ENCODE peak calls at places on chromosomes 12 and 14, in ten cellular contexts. One of them, this sample, is unnamed.

GRCh38 chr12:70242695-70243509 is at the start of gene CNOT2:
- DNase-seq in activated naive CD8-positive, alpha-beta T cell treated with anti-CD3 and anti-CD28 coated beads, Interleukin-2, amount 50 U/mL, for 24 hours: peak; percentile 91
- DNase-seq in GM03348: peak; percentile 91
- DNase-seq in M059J: peak; percentile 90
- DNase-seq in cardiac septum: peak; percentile 93
- DNase-seq in GM12878: peak; percentile 44
- DNase-seq in stimulated activated CD4-positive, alpha-beta T cell treated with anti-CD3 and anti-CD28 coated beads, Interleukin-15, amount 100 ng/mL, for 24 hours: peak; percentile 93
- DNase-seq in dermis blood vessel endothelial cell: peak; percentile 92
- DNase-seq in HuH-7: peak; percentile 79
- DNase-seq in NCI-H2171 treated with DMSO at 0.1 percent for 48 hours: peak; percentile 92
- DNase-seq in this sample: peak; percentile 55

GRCh38 chr14:43949410-43949809 is 557.7 kb downstream of the FSCB start:
- DNase-seq in stimulated activated CD4-positive, alpha-beta T cell treated with anti-CD3 and anti-CD28 coated beads, Interleukin-15, amount 100 ng/mL, for 24 hours: no peak
- DNase-seq in GM12878: no peak
- DNase-seq in HuH-7: no peak
- DNase-seq in dermis blood vessel endothelial cell: no peak
- DNase-seq in activated naive CD8-positive, alpha-beta T cell treated with anti-CD3 and anti-CD28 coated beads, Interleukin-2, amount 50 U/mL, for 24 hours: no peak
- DNase-seq in M059J: no peak
- DNase-seq in GM03348: no peak
- DNase-seq in cardiac septum: no peak
- DNase-seq in NCI-H2171 treated with DMSO at 0.1 percent for 48 hours: no peak
- DNase-seq in this sample: no peak

GRCh38 chr14:98278805-98279204 is 993.2 kb downstream of the BCL11B start:
- DNase-seq in activated naive CD8-positive, alpha-beta T cell treated with anti-CD3 and anti-CD28 coated beads, Interleukin-2, amount 50 U/mL, for 24 hours: no peak
- DNase-seq in GM12878: no peak
- DNase-seq in stimulated activated CD4-positive, alpha-beta T cell treated with anti-CD3 and anti-CD28 coated beads, Interleukin-15, amount 100 ng/mL, for 24 hours: no peak
- DNase-seq in cardiac septum: no peak
- DNase-seq in NCI-H2171 treated with DMSO at 0.1 percent for 48 hours: no peak
- DNase-seq in dermis blood vessel endothelial cell: no peak
- DNase-seq in GM03348: no peak
- DNase-seq in HuH-7: no peak
- DNase-seq in M059J: no peak
- DNase-seq in this sample: no peak

GRCh38 chr12:132449565-132450390 is 40.2 kb upstream of the FBRSL1 start:
- DNase-seq in NCI-H2171 treated with DMSO at 0.1 percent for 48 hours: no peak
- DNase-seq in M059J: no peak
- DNase-seq in stimulated activated CD4-positive, alpha-beta T cell treated with anti-CD3 and anti-CD28 coated beads, Interleukin-15, amount 100 ng/mL, for 24 hours: no peak
- DNase-seq in HuH-7: no peak
- DNase-seq in GM12878: peak; percentile 77
- DNase-seq in activated naive CD8-positive, alpha-beta T cell treated with anti-CD3 and anti-CD28 coated beads, Interleukin-2, amount 50 U/mL, for 24 hours: no peak
- DNase-seq in cardiac septum: no peak
- DNase-seq in GM03348: no peak
- DNase-seq in dermis blood vessel endothelial cell: no peak
- DNase-seq in this sample: no peak

GRCh38 chr14:91997492-91997891 is 42.4 kb downstream of the TRIP11 start:
- DNase-seq in dermis blood vessel endothelial cell: peak; percentile 38
- DNase-seq in NCI-H2171 treated with DMSO at 0.1 percent for 48 hours: no peak
- DNase-seq in GM03348: no peak
- DNase-seq in activated naive CD8-positive, alpha-beta T cell treated with anti-CD3 and anti-CD28 coated beads, Interleukin-2, amount 50 U/mL, for 24 hours: no peak
- DNase-seq in cardiac septum: no peak
- DNase-seq in HuH-7: no peak
- DNase-seq in GM12878: no peak
- DNase-seq in M059J: peak; percentile 4
- DNase-seq in stimulated activated CD4-positive, alpha-beta T cell treated with anti-CD3 and anti-CD28 coated beads, Interleukin-15, amount 100 ng/mL, for 24 hours: no peak
- DNase-seq in this sample: no peak

GRCh38 chr14:92382677-92383076 is 59.7 kb downstream of the SLC24A4 start:
- DNase-seq in NCI-H2171 treated with DMSO at 0.1 percent for 48 hours: no peak
- DNase-seq in activated naive CD8-positive, alpha-beta T cell treated with anti-CD3 and anti-CD28 coated beads, Interleukin-2, amount 50 U/mL, for 24 hours: no peak
- DNase-seq in dermis blood vessel endothelial cell: peak; percentile 25
- DNase-seq in HuH-7: no peak
- DNase-seq in GM03348: peak; percentile 60
- DNase-seq in M059J: peak; percentile 9
- DNase-seq in cardiac septum: no peak
- DNase-seq in stimulated activated CD4-positive, alpha-beta T cell treated with anti-CD3 and anti-CD28 coated beads, Interleukin-15, amount 100 ng/mL, for 24 hours: peak; percentile 9
- DNase-seq in GM12878: no peak
- DNase-seq in this sample: no peak

GRCh38 chr12:118010903-118011302 is 5.6 kb upstream of the RFC5 start:
- DNase-seq in NCI-H2171 treated with DMSO at 0.1 percent for 48 hours: no peak
- DNase-seq in GM12878: no peak
- DNase-seq in cardiac septum: no peak
- DNase-seq in GM03348: no peak
- DNase-seq in stimulated activated CD4-positive, alpha-beta T cell treated with anti-CD3 and anti-CD28 coated beads, Interleukin-15, amount 100 ng/mL, for 24 hours: no peak
- DNase-seq in dermis blood vessel endothelial cell: no peak
- DNase-seq in M059J: no peak
- DNase-seq in activated naive CD8-positive, alpha-beta T cell treated with anti-CD3 and anti-CD28 coated beads, Interleukin-2, amount 50 U/mL, for 24 hours: no peak
- DNase-seq in HuH-7: no peak
- DNase-seq in this sample: no peak

GRCh38 chr12:124252964-124253363 is 41.9 kb upstream of the RFLNA start:
- DNase-seq in dermis blood vessel endothelial cell: no peak
- DNase-seq in cardiac septum: no peak
- DNase-seq in activated naive CD8-positive, alpha-beta T cell treated with anti-CD3 and anti-CD28 coated beads, Interleukin-2, amount 50 U/mL, for 24 hours: no peak
- DNase-seq in M059J: no peak
- DNase-seq in HuH-7: no peak
- DNase-seq in stimulated activated CD4-positive, alpha-beta T cell treated with anti-CD3 and anti-CD28 coated beads, Interleukin-15, amount 100 ng/mL, for 24 hours: no peak
- DNase-seq in NCI-H2171 treated with DMSO at 0.1 percent for 48 hours: no peak
- DNase-seq in GM12878: no peak
- DNase-seq in GM03348: no peak
- DNase-seq in this sample: no peak